ENCODE peak calls at places on chromosomes 13 and 19, in nine cellular contexts. A, L, H, X, N, W, J, O and B are unnamed samples.

GRCh38 chr13:32857689-32858088 is 158.5 kb upstream of the KL start:
- DNase-seq in A (no peak), L (no peak), H (no peak), X (no peak), N (no peak), W (no peak), J (no peak), O (no peak), B (no peak)

GRCh38 chr13:62125451-62125850 is 709.8 kb upstream of the PCDH20 start:
- DNase-seq in A (no peak), L (no peak), H (no peak), X (no peak), N (no peak), W (no peak), J (no peak), O (no peak), B (no peak)

GRCh38 chr19:47598407-47599349 is 10.3 kb upstream of the BICRA start:
- DNase-seq in A (no peak), L (peak), H (no peak), X (no peak), N (peak), W (peak), J (peak), O (no peak), B (peak)

GRCh38 chr19:10517760-10518443 is 655 bp upstream of the S1PR5 start:
- DNase-seq in A (no peak), L (peak), H (no peak), X (no peak), N (no peak), W (peak), J (peak), O (peak), B (peak)

GRCh38 chr19:47228937-47229673 is 1.9 kb downstream of the BBC3 start:
- DNase-seq in A (no peak), L (peak), H (peak), X (peak), N (no peak), W (peak), J (peak), O (peak), B (peak)

GRCh38 chr19:57435062-57435978 is at the start of gene ZNF749:
- DNase-seq in A (peak), L (peak), H (peak), X (peak), N (peak), W (peak), J (peak), O (peak), B (peak)

GRCh38 chr13:107075576-107075975 is 507.6 kb upstream of the ARGLU1 start:
- DNase-seq in A (no peak), L (no peak), H (no peak), X (no peak), N (no peak), W (no peak), J (no peak), O (no peak), B (no peak)

GRCh38 chr13:33087091-33087490 is 70.9 kb downstream of the KL start:
- DNase-seq in A (no peak), L (peak), H (no peak), X (no peak), N (no peak), W (no peak), J (no peak), O (no peak), B (no peak)

GRCh38 chr19:35797663-35798062 is 15.0 kb downstream of the PRODH2 start:
- DNase-seq in A (no peak), L (no peak), H (no peak), X (no peak), N (no peak), W (no peak), J (no peak), O (peak), B (peak)

GRCh38 chr19:41218615-41219507 is at the start of gene AXL:
- DNase-seq in A (no peak), L (peak), H (no peak), X (no peak), N (peak), W (peak), J (peak), O (peak), B (peak)

GRCh38 chr19:15115080-15115479 is 7.9 kb downstream of the SYDE1 start:
- DNase-seq in A (no peak), L (peak), H (no peak), X (no peak), N (peak), W (no peak), J (peak), O (no peak), B (no peak)

GRCh38 chr13:93882086-93882651 is 597.3 kb downstream of the DCT start:
- DNase-seq in A (no peak), L (no peak), H (no peak), X (no peak), N (no peak), W (peak), J (peak), O (no peak), B (peak)

GRCh38 chr13:99389520-99390304 is 82.5 kb upstream of the GPR183 start:
- DNase-seq in A (no peak), L (no peak), H (peak), X (no peak), N (no peak), W (no peak), J (no peak), O (no peak), B (no peak)

GRCh38 chr19:3082331-3082730 is 11.8 kb upstream of the GNA11 start:
- DNase-seq in A (no peak), L (no peak), H (no peak), X (no peak), N (no peak), W (no peak), J (no peak), O (no peak), B (no peak)

GRCh38 chr13:24727731-24728601 is 36.0 kb upstream of the RNF17 start:
- DNase-seq in A (no peak), L (peak), H (peak), X (peak), N (peak), W (peak), J (peak), O (no peak), B (peak)

GRCh38 chr13:29059837-29060236 is 239.7 kb downstream of the MTUS2 start:
- DNase-seq in A (no peak), L (no peak), H (no peak), X (no peak), N (no peak), W (no peak), J (no peak), O (no peak), B (no peak)

GRCh38 chr13:51257187-51257586 is 35.0 kb downstream of the FAM124A start:
- DNase-seq in A (no peak), L (no peak), H (no peak), X (no peak), N (no peak), W (no peak), J (no peak), O (no peak), B (no peak)

GRCh38 chr13:59303433-59303832 is 860.3 kb downstream of the DIAPH3 start:
- DNase-seq in A (no peak), L (no peak), H (no peak), X (no peak), N (no peak), W (no peak), J (no peak), O (no peak), B (no peak)

GRCh38 chr19:18233224-18233825 is 7.1 kb upstream of the PDE4C start:
- DNase-seq in A (no peak), L (peak), H (peak), X (peak), N (no peak), W (peak), J (peak), O (peak), B (peak)

GRCh38 chr19:39915848-39916215 is 18.6 kb downstream of the FCGBP start:
- DNase-seq in A (no peak), L (no peak), H (no peak), X (no peak), N (no peak), W (no peak), J (no peak), O (no peak), B (no peak)

GRCh38 chr13:83943530-83944279 is 61.4 kb upstream of the SLITRK1 start:
- DNase-seq in A (no peak), L (no peak), H (no peak), X (no peak), N (no peak), W (no peak), J (no peak), O (no peak), B (no peak)

GRCh38 chr19:42023121-42023942 is 29.3 kb upstream of the ATP1A3 start:
- DNase-seq in A (no peak), L (peak), H (peak), X (no peak), N (no peak), W (peak), J (peak), O (no peak), B (peak)

GRCh38 chr13:97112451-97113152 is 109.5 kb upstream of the MBNL2 start:
- DNase-seq in A (no peak), L (no peak), H (no peak), X (no peak), N (no peak), W (no peak), J (peak), O (no peak), B (peak)

GRCh38 chr19:54517483-54517882 is 14.9 kb downstream of the LAIR2 start:
- DNase-seq in A (no peak), L (peak), H (peak), X (peak), N (peak), W (peak), J (peak), O (no peak), B (peak)

GRCh38 chr19:412356-413355 is 3.7 kb upstream of the C2CD4C start:
- DNase-seq in A (no peak), L (no peak), H (peak), X (no peak), N (no peak), W (no peak), J (no peak), O (no peak), B (no peak)

GRCh38 chr13:67833564-67833963 is 603.4 kb upstream of the PCDH9 start:
- DNase-seq in A (no peak), L (no peak), H (no peak), X (no peak), N (no peak), W (no peak), J (no peak), O (no peak), B (no peak)

GRCh38 chr13:40446365-40446764 is 220.1 kb downstream of the FOXO1 start:
- DNase-seq in A (no peak), L (peak), H (no peak), X (no peak), N (peak), W (no peak), J (no peak), O (no peak), B (no peak)